ENCODE peak calls at places on chromosomes 4 and X, in eight cellular contexts. P is gastrocnemius medialis, I is HepG2, V is cardiac muscle cell, A is aorta, M is GM23248, S is psoas muscle, Q is Panc1. L is an unnamed sample.

GRCh38 chr4:34615315-34615714 is 1629.0 kb downstream of the ARAP2 start:
- DNase-seq in P (no peak), I (no peak), V (no peak), A (no peak), M (no peak), S (no peak), Q (no peak), L (no peak)

GRCh38 chr4:70902577-70903281 is 560 bp downstream of the MOB1B start:
- DNase-seq in P (no peak), I (no peak), V (no peak), A (no peak), M (peak), S (no peak), Q (no peak), L (no peak)

GRCh38 chr4:73676881-73677323 is 56.7 kb upstream of the RASSF6 start:
- DNase-seq in P (no peak), I (no peak), V (no peak), A (no peak), M (peak), S (no peak), Q (no peak), L (no peak)

GRCh38 chr4:76836860-76837564 is 60.9 kb downstream of the SOWAHB start:
- DNase-seq in P (no peak), I (peak), V (no peak), A (peak), M (no peak), S (no peak), Q (no peak), L (no peak)

GRCh38 chr4:723706-724105 is 18.1 kb downstream of the PCGF3 start:
- DNase-seq in P (no peak), I (no peak), V (peak), A (peak), M (no peak), S (no peak), Q (no peak), L (no peak)

GRCh38 chrX:46637937-46638336 is 64.4 kb downstream of the CHST7 start:
- DNase-seq in P (no peak), I (no peak), V (no peak), A (no peak), M (peak), S (no peak), Q (no peak), L (no peak)

GRCh38 chr4:61202100-61202637 is 2.0 kb downstream of the ADGRL3 start:
- DNase-seq in P (no peak), I (no peak), V (peak), A (peak), M (no peak), S (no peak), Q (no peak), L (no peak)

GRCh38 chr4:94533405-94534223 is 81.9 kb downstream of the PDLIM5 start:
- DNase-seq in P (no peak), I (no peak), V (no peak), A (no peak), M (no peak), S (no peak), Q (no peak), L (no peak)

GRCh38 chrX:1097328-1097727 is 115.1 kb downstream of the CRLF2 start:
- DNase-seq in P (no peak), I (no peak), V (no peak), A (peak), M (no peak), S (no peak), Q (no peak), L (no peak)

GRCh38 chr4:23875317-23875716 is 14.5 kb downstream of the PPARGC1A start:
- DNase-seq in P (no peak), I (no peak), V (no peak), A (no peak), M (no peak), S (no peak), Q (no peak), L (no peak)

GRCh38 chr4:123216946-123217345 is 179.6 kb upstream of the SPRY1 start:
- DNase-seq in P (no peak), I (no peak), V (no peak), A (no peak), M (no peak), S (no peak), Q (no peak), L (no peak)

GRCh38 chr4:73053076-73053475 is 16.4 kb downstream of the COX18 start:
- DNase-seq in P (no peak), I (no peak), V (no peak), A (no peak), M (no peak), S (no peak), Q (no peak), L (no peak)

GRCh38 chr4:22090655-22091350 is 142.2 kb upstream of the KCNIP4 start:
- DNase-seq in P (no peak), I (no peak), V (peak), A (no peak), M (peak), S (no peak), Q (no peak), L (no peak)

GRCh38 chr4:145679991-145680455 is at the start of gene C4orf51:
- DNase-seq in P (peak), I (peak), V (peak), A (no peak), M (peak), S (no peak), Q (no peak), L (no peak)

GRCh38 chr4:119035941-119036737 is 99.5 kb upstream of the MYOZ2 start:
- DNase-seq in P (peak), I (no peak), V (no peak), A (no peak), M (peak), S (peak), Q (no peak), L (no peak)

GRCh38 chr4:114208747-114209146 is 229.3 kb upstream of the ARSJ start:
- DNase-seq in P (no peak), I (no peak), V (peak), A (no peak), M (peak), S (no peak), Q (no peak), L (no peak)

GRCh38 chr4:168569066-168569908 is 72.4 kb downstream of the PALLD start:
- DNase-seq in P (peak), I (peak), V (no peak), A (no peak), M (peak), S (no peak), Q (no peak), L (peak)

GRCh38 chrX:24860140-24860539 is 155.6 kb downstream of the ARX start:
- DNase-seq in P (no peak), I (no peak), V (no peak), A (no peak), M (peak), S (no peak), Q (no peak), L (no peak)

GRCh38 chrX:116114999-116115398 is 55.5 kb upstream of the AGTR2 start:
- DNase-seq in P (no peak), I (no peak), V (no peak), A (no peak), M (no peak), S (no peak), Q (no peak), L (no peak)

GRCh38 chrX:338281-338835 is 19.8 kb upstream of the GTPBP6 start:
- DNase-seq in P (no peak), I (no peak), V (no peak), A (peak), M (no peak), S (peak), Q (no peak), L (no peak)

GRCh38 chr4:107138433-107138832 is 102.3 kb upstream of the DKK2 start:
- DNase-seq in P (no peak), I (no peak), V (no peak), A (no peak), M (no peak), S (no peak), Q (no peak), L (no peak)

GRCh38 chr4:57109847-57110634 is at the start of gene IGFBP7:
- DNase-seq in P (peak), I (no peak), V (peak), A (peak), M (peak), S (peak), Q (no peak), L (no peak)

GRCh38 chrX:155048997-155049619 is 21.8 kb downstream of the CMC4 start:
- DNase-seq in P (peak), I (peak), V (peak), A (no peak), M (peak), S (peak), Q (no peak), L (no peak)

GRCh38 chr4:17510582-17510981 is 1.3 kb downstream of the QDPR start:
- DNase-seq in P (no peak), I (no peak), V (no peak), A (no peak), M (no peak), S (no peak), Q (no peak), L (no peak)

GRCh38 chr4:70994069-70994366 is 569 bp downstream of the DCK start:
- DNase-seq in P (no peak), I (peak), V (no peak), A (no peak), M (no peak), S (no peak), Q (no peak), L (no peak)

GRCh38 chr4:110195561-110196205 is 2.7 kb downstream of the ELOVL6 start:
- DNase-seq in P (no peak), I (no peak), V (no peak), A (no peak), M (peak), S (no peak), Q (no peak), L (no peak)

GRCh38 chr4:17781072-17781830 is at the start of gene FAM184B:
- DNase-seq in P (no peak), I (no peak), V (peak), A (no peak), M (peak), S (peak), Q (no peak), L (no peak)

GRCh38 chr4:78799551-78800495 is 23.7 kb downstream of the BMP2K start:
- DNase-seq in P (no peak), I (no peak), V (no peak), A (no peak), M (no peak), S (no peak), Q (no peak), L (no peak)

GRCh38 chr4:184286346-184286745 is 68.7 kb upstream of the ENPP6 start:
- DNase-seq in P (no peak), I (no peak), V (no peak), A (no peak), M (peak), S (no peak), Q (no peak), L (no peak)

GRCh38 chr4:160652790-160653189 is 1511.0 kb downstream of the FSTL5 start:
- DNase-seq in P (no peak), I (no peak), V (no peak), A (no peak), M (no peak), S (no peak), Q (no peak), L (no peak)

GRCh38 chr4:53653484-53654053 is 62.3 kb upstream of the LNX1 start:
- DNase-seq in P (no peak), I (no peak), V (no peak), A (no peak), M (peak), S (no peak), Q (no peak), L (peak)

GRCh38 chr4:157574606-157575005 is 354.1 kb downstream of the GRIA2 start:
- DNase-seq in P (no peak), I (no peak), V (no peak), A (no peak), M (no peak), S (no peak), Q (no peak), L (no peak)

GRCh38 chr4:16418814-16419213 is 192.5 kb upstream of the TAPT1 start:
- DNase-seq in P (no peak), I (no peak), V (no peak), A (no peak), M (peak), S (no peak), Q (no peak), L (peak)

GRCh38 chr4:92305878-92306520 is 2.2 kb downstream of the GRID2 start:
- DNase-seq in P (no peak), I (no peak), V (peak), A (peak), M (no peak), S (peak), Q (no peak), L (no peak)

GRCh38 chrX:15744181-15744867 is 6.3 kb downstream of the CA5B start:
- DNase-seq in P (no peak), I (peak), V (no peak), A (no peak), M (no peak), S (no peak), Q (no peak), L (no peak)

DNA sequence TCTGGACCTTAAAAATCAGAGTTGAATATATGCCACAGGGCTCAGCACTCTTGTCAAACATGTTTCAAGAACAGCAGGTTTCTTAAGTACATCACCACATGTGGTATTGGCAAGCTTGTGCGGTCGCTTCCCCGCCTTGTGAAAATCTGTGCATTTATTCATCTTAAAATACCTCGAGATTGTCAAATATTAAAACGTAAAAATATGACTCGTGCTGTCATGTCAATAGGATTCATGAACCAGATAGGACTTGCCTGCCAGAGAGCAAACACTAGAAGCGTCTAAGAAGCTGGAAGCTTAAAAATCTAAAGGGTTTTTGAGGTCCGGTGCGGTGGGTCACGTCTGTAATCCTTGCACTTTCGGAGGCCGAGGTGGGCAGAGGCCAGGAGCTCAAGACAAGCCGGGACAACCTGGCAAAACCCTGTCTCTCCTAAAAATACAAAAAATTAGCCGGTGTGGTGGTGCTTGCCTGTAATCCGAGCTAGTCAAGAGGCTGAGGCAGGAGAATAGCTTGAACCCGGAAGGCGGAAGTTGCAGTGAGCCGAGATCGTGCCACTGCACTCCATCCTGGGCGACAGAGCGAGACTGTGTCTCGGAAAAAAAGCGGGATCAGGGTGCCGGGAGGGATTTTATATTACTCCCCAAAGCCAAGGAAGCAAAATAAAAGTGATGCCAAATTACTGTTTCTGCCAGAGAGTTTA is 40.2 kb upstream of the TMEM154 start:
- DNase-seq in P (no peak), I (no peak), V (no peak), A (no peak), M (no peak), S (no peak), Q (no peak), L (peak)
- H3K4me3 ChIP-seq in P (no peak), I (no peak), V (no peak), A (no peak), M (no peak), S (peak), Q (no peak), L (no peak)

DNA sequence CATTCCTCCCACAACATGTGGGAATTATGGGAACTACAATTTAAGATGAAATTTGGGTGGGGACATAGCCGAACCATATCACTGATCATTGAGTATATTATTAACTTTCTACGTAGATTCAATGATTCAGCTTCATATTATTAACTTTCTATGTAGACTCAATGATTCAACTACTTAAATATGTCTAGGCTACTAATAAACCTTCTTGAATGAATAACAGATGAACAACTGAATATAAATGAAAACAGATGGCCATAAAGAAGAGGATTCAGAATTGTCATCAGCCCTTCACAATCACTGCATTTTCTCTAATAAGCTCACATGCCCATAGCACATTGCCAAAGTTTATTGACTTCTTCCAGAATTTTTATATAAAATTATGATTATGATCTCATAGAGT is 57.0 kb downstream of the CEP44 start:
- DNase-seq in P (no peak), I (no peak), V (no peak), A (no peak), M (peak), S (no peak), Q (no peak), L (no peak)
- H3K4me3 ChIP-seq in P (no peak), I (no peak), V (no peak), A (no peak), M (no peak), S (no peak), Q (no peak), L (no peak)

GRCh38 chr4:112141366-112142138 is 3.7 kb upstream of the FAM241A start:
- DNase-seq in P (no peak), I (no peak), V (no peak), A (no peak), M (no peak), S (no peak), Q (no peak), L (no peak)
- H3K4me3 ChIP-seq in P (no peak), I (no peak), V (no peak), A (no peak), M (no peak), S (no peak), Q (no peak), L (no peak)

DNA sequence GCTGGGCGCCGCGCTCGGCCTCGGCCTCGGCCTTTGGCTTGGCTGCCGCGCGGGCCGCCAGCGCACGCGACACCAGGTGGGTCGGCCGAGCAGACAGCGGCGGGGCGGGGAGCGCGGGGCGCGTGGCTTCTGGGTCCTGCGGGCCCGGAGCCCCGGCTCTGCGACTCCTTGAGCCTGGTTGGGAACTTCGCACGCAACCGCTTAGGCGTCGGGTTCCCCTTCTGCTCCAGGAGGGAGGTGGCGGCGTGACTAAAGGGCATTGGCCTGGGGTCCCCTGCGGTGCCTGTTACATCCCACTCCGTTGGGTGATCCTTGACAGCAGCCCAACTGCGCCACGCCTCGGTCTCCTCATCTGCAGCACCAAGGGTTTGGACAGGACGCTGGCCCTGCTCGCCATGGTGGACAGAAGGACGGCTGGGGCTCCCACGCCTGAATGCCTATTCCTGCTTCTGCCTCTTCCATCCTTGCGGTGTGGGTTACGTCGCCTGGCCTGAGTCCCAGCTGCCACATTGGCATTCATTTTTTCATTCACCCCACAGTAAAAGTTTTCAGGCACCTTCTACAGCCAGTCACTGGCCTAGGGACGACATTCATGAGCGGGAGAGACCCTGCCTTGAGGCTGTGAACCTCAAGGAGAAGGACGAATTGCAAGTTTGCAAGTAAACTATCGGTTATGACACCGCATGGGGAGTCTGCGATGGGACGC is 631 bp downstream of the EVC start:
- DNase-seq in P (no peak), I (peak), V (no peak), A (peak), M (peak), S (peak), Q (no peak), L (no peak)
- H3K4me3 ChIP-seq in P (peak), I (peak), V (peak), A (peak), M (peak), S (peak), Q (peak), L (peak)

GRCh38 chr4:40897557-40898203 is 147.9 kb downstream of the NSUN7 start:
- DNase-seq in P (peak), I (peak), V (peak), A (peak), M (peak), S (peak), Q (peak), L (no peak)
- H3K4me3 ChIP-seq in P (no peak), I (no peak), V (no peak), A (no peak), M (no peak), S (no peak), Q (no peak), L (no peak)

DNA sequence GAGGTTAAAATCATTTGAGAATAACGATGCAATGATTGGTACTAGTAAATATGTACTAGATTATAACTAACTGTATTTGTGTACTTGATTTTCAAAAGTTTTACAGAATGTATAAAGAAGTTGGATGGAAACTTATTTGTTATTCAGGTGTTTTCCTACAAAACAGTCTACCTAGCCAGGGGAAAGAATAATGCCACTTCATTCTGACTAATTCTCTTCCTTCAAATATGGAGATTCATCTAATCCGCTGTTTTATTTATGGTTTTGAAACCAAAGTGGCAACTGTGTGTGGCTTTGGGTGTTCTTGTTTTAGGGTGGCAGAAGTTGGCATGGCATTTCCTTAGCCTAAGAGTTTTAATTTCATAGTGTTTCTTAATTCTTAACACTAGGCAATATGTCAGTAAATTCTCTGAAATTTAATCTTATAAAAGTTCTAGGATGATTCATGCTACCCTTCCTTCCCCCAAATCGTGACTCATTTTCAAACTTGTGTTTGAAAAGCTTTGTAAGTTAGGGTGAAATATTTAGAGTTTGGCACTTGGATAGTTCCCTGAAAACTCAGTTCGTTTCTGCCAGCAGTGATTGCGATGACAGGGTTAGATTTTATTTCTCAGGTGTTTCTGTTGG is 62.6 kb downstream of the DCLK2 start:
- DNase-seq in P (no peak), I (no peak), V (no peak), A (no peak), M (peak), S (no peak), Q (no peak), L (no peak)
- H3K4me3 ChIP-seq in P (no peak), I (no peak), V (no peak), A (no peak), M (peak), S (no peak), Q (no peak), L (no peak)

DNA sequence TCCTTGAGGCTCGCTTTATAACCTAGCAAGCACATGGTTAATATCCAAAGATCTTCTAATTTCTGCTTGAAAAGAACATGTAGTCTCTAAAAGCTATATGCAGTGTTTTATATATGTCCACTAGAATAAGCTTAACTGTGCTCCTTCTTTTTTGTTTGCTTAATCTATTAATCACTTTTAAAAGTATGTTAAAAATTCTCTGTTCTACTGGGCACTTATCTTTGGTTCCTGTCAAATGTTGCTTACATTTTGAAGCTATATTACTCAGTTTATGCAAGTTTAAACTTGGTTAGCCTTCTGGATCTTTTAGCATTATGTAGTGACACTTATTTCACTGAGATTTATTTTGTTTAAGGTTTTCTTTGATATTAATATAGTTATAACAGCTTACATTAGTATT is 32.5 kb downstream of the MAOA start:
- DNase-seq in P (no peak), I (no peak), V (no peak), A (no peak), M (no peak), S (no peak), Q (no peak), L (no peak)
- H3K4me3 ChIP-seq in P (no peak), I (no peak), V (no peak), A (no peak), M (no peak), S (no peak), Q (no peak), L (no peak)

L was measured in LNCaP clone FGC.